ENCODE peak calls at places on chromosomes 13 and 19, in six cellular contexts. One of them, this sample, is unnamed.

GRCh38 chr19:42433503-42434260 is 6.5 kb upstream of the LIPE start:
- DNase-seq in neural progenitor cell: peak
- DNase-seq in astrocyte: no peak
- DNase-seq in mammary epithelial cell: peak
- DNase-seq in GM23248: peak
- DNase-seq in SK-N-MC: no peak
- DNase-seq in this sample: peak

GRCh38 chr13:54768214-54768613 is 1739.6 kb downstream of the OLFM4 start:
- DNase-seq in SK-N-MC: no peak
- DNase-seq in neural progenitor cell: no peak
- DNase-seq in mammary epithelial cell: no peak
- DNase-seq in astrocyte: no peak
- DNase-seq in GM23248: no peak
- DNase-seq in this sample: no peak

GRCh38 chr13:52371736-52372247 is 34.2 kb downstream of the THSD1 start:
- DNase-seq in astrocyte: peak
- DNase-seq in neural progenitor cell: peak
- DNase-seq in mammary epithelial cell: peak
- DNase-seq in GM23248: peak
- DNase-seq in SK-N-MC: no peak
- DNase-seq in this sample: no peak

GRCh38 chr19:18867751-18868150 is 28.2 kb downstream of the CERS1 start:
- DNase-seq in astrocyte: no peak
- DNase-seq in neural progenitor cell: no peak
- DNase-seq in SK-N-MC: no peak
- DNase-seq in GM23248: no peak
- DNase-seq in mammary epithelial cell: no peak
- DNase-seq in this sample: no peak

GRCh38 chr13:25752957-25753540 is 298.8 kb downstream of the SHISA2 start:
- DNase-seq in SK-N-MC: no peak
- DNase-seq in neural progenitor cell: no peak
- DNase-seq in astrocyte: peak
- DNase-seq in GM23248: peak
- DNase-seq in mammary epithelial cell: peak
- DNase-seq in this sample: no peak

GRCh38 chr19:47637550-47637949 is 28.6 kb downstream of the BICRA start:
- DNase-seq in GM23248: peak
- DNase-seq in SK-N-MC: peak
- DNase-seq in mammary epithelial cell: peak
- DNase-seq in neural progenitor cell: no peak
- DNase-seq in astrocyte: no peak
- DNase-seq in this sample: no peak

GRCh38 chr19:35783469-35784400 is 8.4 kb downstream of the ARHGAP33 start:
- DNase-seq in SK-N-MC: no peak
- DNase-seq in neural progenitor cell: no peak
- DNase-seq in astrocyte: no peak
- DNase-seq in mammary epithelial cell: no peak
- DNase-seq in GM23248: no peak
- DNase-seq in this sample: no peak

GRCh38 chr19:35501684-35502083 is 11.4 kb upstream of the KRTDAP start:
- DNase-seq in SK-N-MC: no peak
- DNase-seq in mammary epithelial cell: no peak
- DNase-seq in neural progenitor cell: no peak
- DNase-seq in GM23248: peak
- DNase-seq in astrocyte: no peak
- DNase-seq in this sample: no peak

GRCh38 chr13:110334841-110335490 is 27.9 kb downstream of the COL4A2 start:
- DNase-seq in mammary epithelial cell: no peak
- DNase-seq in SK-N-MC: no peak
- DNase-seq in astrocyte: peak
- DNase-seq in GM23248: no peak
- DNase-seq in neural progenitor cell: no peak
- DNase-seq in this sample: no peak

GRCh38 chr19:39970424-39970673 is 616 bp upstream of the PSMC4 start:
- DNase-seq in SK-N-MC: no peak
- DNase-seq in astrocyte: no peak
- DNase-seq in neural progenitor cell: no peak
- DNase-seq in mammary epithelial cell: no peak
- DNase-seq in GM23248: no peak
- DNase-seq in this sample: no peak

GRCh38 chr13:110662105-110662504 is 43.8 kb downstream of the CARS2 start:
- DNase-seq in SK-N-MC: no peak
- DNase-seq in GM23248: no peak
- DNase-seq in mammary epithelial cell: no peak
- DNase-seq in neural progenitor cell: no peak
- DNase-seq in astrocyte: no peak
- DNase-seq in this sample: no peak

GRCh38 chr19:44764975-44765948 is 12.4 kb upstream of the CBLC start:
- DNase-seq in neural progenitor cell: no peak
- DNase-seq in mammary epithelial cell: no peak
- DNase-seq in GM23248: peak
- DNase-seq in astrocyte: no peak
- DNase-seq in SK-N-MC: no peak
- DNase-seq in this sample: peak

GRCh38 chr13:60043262-60043661 is 120.5 kb downstream of the DIAPH3 start:
- DNase-seq in astrocyte: no peak
- DNase-seq in mammary epithelial cell: no peak
- DNase-seq in SK-N-MC: no peak
- DNase-seq in GM23248: no peak
- DNase-seq in neural progenitor cell: no peak
- DNase-seq in this sample: no peak

GRCh38 chr13:93559718-93560117 is 333.1 kb downstream of the GPC6 start:
- DNase-seq in neural progenitor cell: no peak
- DNase-seq in astrocyte: peak
- DNase-seq in mammary epithelial cell: peak
- DNase-seq in GM23248: peak
- DNase-seq in SK-N-MC: no peak
- DNase-seq in this sample: peak

GRCh38 chr13:114018461-114019055 is 44.7 kb upstream of the C13orf46 start:
- DNase-seq in SK-N-MC: no peak
- DNase-seq in neural progenitor cell: no peak
- DNase-seq in GM23248: no peak
- DNase-seq in mammary epithelial cell: no peak
- DNase-seq in astrocyte: no peak
- DNase-seq in this sample: no peak

GRCh38 chr19:3518231-3518630 is 12.1 kb downstream of the FZR1 start:
- DNase-seq in astrocyte: no peak
- DNase-seq in mammary epithelial cell: no peak
- DNase-seq in GM23248: no peak
- DNase-seq in SK-N-MC: no peak
- DNase-seq in neural progenitor cell: no peak
- DNase-seq in this sample: no peak

GRCh38 chr19:2371656-2372055 is 11.6 kb downstream of the TMPRSS9 start:
- DNase-seq in astrocyte: no peak
- DNase-seq in SK-N-MC: no peak
- DNase-seq in neural progenitor cell: no peak
- DNase-seq in GM23248: peak
- DNase-seq in mammary epithelial cell: peak
- DNase-seq in this sample: no peak

GRCh38 chr19:47749326-47749725 is 4.0 kb downstream of the NOP53 start:
- DNase-seq in neural progenitor cell: no peak
- DNase-seq in astrocyte: no peak
- DNase-seq in mammary epithelial cell: no peak
- DNase-seq in GM23248: no peak
- DNase-seq in SK-N-MC: no peak
- DNase-seq in this sample: no peak

GRCh38 chr13:21326155-21327030 is 132.7 kb downstream of the ZDHHC20 start:
- DNase-seq in GM23248: peak
- DNase-seq in neural progenitor cell: peak
- DNase-seq in SK-N-MC: peak
- DNase-seq in mammary epithelial cell: peak
- DNase-seq in astrocyte: peak
- DNase-seq in this sample: peak

GRCh38 chr13:80341098-80341701 is at the start of gene SPRY2:
- DNase-seq in astrocyte: peak
- DNase-seq in SK-N-MC: no peak
- DNase-seq in mammary epithelial cell: peak
- DNase-seq in GM23248: peak
- DNase-seq in neural progenitor cell: peak
- DNase-seq in this sample: peak

GRCh38 chr13:71144883-71145282 is 722.1 kb downstream of the DACH1 start:
- DNase-seq in SK-N-MC: no peak
- DNase-seq in GM23248: no peak
- DNase-seq in astrocyte: no peak
- DNase-seq in neural progenitor cell: no peak
- DNase-seq in mammary epithelial cell: no peak
- DNase-seq in this sample: no peak

GRCh38 chr19:49344516-49345423 is 9.6 kb downstream of the CD37 start:
- DNase-seq in SK-N-MC: no peak
- DNase-seq in GM23248: no peak
- DNase-seq in mammary epithelial cell: no peak
- DNase-seq in neural progenitor cell: peak
- DNase-seq in astrocyte: no peak
- DNase-seq in this sample: no peak

GRCh38 chr13:54934121-54934520 is 1905.5 kb downstream of the OLFM4 start:
- DNase-seq in neural progenitor cell: no peak
- DNase-seq in GM23248: no peak
- DNase-seq in mammary epithelial cell: no peak
- DNase-seq in SK-N-MC: no peak
- DNase-seq in astrocyte: no peak
- DNase-seq in this sample: no peak

GRCh38 chr13:40031031-40031430 is 375.6 kb downstream of the COG6 start:
- DNase-seq in SK-N-MC: no peak
- DNase-seq in mammary epithelial cell: peak
- DNase-seq in GM23248: peak
- DNase-seq in neural progenitor cell: no peak
- DNase-seq in astrocyte: peak
- DNase-seq in this sample: no peak

GRCh38 chr13:25067054-25067453 is 28.9 kb upstream of the PABPC3 start:
- DNase-seq in SK-N-MC: no peak
- DNase-seq in astrocyte: no peak
- DNase-seq in neural progenitor cell: peak
- DNase-seq in GM23248: no peak
- DNase-seq in mammary epithelial cell: no peak
- DNase-seq in this sample: no peak

DNA sequence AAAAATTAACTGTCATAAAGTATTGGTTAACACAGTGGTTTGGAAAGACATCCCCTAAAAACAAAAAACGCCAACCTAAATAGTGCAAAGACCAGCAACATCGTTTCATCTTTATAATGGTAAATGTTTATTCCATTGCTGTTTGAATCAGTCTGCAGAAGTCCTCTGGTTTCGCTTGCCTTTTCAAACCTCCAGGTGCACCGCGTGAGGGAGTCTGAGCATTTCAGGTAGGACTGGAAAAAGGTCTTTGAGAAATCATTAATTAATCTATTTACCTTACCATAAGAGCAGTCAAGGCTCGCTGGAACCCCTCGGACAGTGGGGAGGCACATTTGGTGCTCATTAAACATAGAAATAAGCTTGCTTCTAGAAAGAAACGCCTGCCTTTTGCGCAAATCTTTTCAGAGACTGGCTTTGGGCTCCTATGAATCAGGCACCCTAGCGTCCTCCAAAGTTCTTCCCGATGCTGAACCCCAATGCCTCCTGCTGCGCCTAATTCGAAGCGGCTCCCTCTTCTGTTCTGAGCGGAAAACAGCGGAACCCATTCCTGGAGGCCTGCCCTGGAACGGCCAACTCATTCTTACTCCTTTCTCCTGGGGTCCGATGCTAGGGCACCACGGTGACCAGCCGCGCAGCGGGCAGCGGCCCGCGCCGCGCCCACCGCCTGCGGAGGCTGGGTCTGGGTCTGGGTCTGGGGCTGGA is 942 bp upstream of the MTUS2 start:
- DNase-seq in astrocyte: peak
- DNase-seq in neural progenitor cell: peak
- DNase-seq in mammary epithelial cell: peak
- DNase-seq in GM23248: peak
- DNase-seq in SK-N-MC: no peak
- DNase-seq in this sample: no peak
- H3K4me3 ChIP-seq in astrocyte: peak
- H3K4me3 ChIP-seq in neural progenitor cell: peak
- H3K4me3 ChIP-seq in mammary epithelial cell: no peak
- H3K4me3 ChIP-seq in GM23248: peak
- H3K4me3 ChIP-seq in SK-N-MC: peak
- H3K4me3 ChIP-seq in this sample: no peak

GRCh38 chr19:17796838-17797168 is 1.9 kb downstream of the B3GNT3 start:
- DNase-seq in SK-N-MC: no peak
- DNase-seq in mammary epithelial cell: no peak
- DNase-seq in astrocyte: no peak
- DNase-seq in GM23248: no peak
- DNase-seq in neural progenitor cell: peak
- DNase-seq in this sample: no peak

GRCh38 chr19:17796013-17796837 is 1.3 kb downstream of the B3GNT3 start:
- DNase-seq in GM23248: no peak
- DNase-seq in SK-N-MC: no peak
- DNase-seq in mammary epithelial cell: peak
- DNase-seq in astrocyte: no peak
- DNase-seq in neural progenitor cell: peak
- DNase-seq in this sample: peak

GRCh38 chr19:17794412-17794730 is 567 bp upstream of the B3GNT3 start:
- DNase-seq in mammary epithelial cell: no peak
- DNase-seq in astrocyte: no peak
- DNase-seq in neural progenitor cell: peak
- DNase-seq in GM23248: no peak
- DNase-seq in SK-N-MC: no peak
- DNase-seq in this sample: no peak

GRCh38 chr19:17794731-17795494 is at the start of gene B3GNT3:
- DNase-seq in GM23248: peak
- DNase-seq in SK-N-MC: no peak
- DNase-seq in mammary epithelial cell: peak
- DNase-seq in neural progenitor cell: peak
- DNase-seq in astrocyte: no peak
- DNase-seq in this sample: peak

GRCh38 chr19:17795495-17795856 is 538 bp downstream of the B3GNT3 start:
- DNase-seq in mammary epithelial cell: no peak
- DNase-seq in GM23248: no peak
- DNase-seq in astrocyte: no peak
- DNase-seq in neural progenitor cell: no peak
- DNase-seq in SK-N-MC: no peak
- DNase-seq in this sample: peak
- TF ChIP-seq EZH2 in mammary epithelial cell: no peak
- TF ChIP-seq EZH2 in GM23248: no peak
- TF ChIP-seq EZH2 in astrocyte: no peak
- TF ChIP-seq EZH2 in neural progenitor cell: no peak
- TF ChIP-seq EZH2 in SK-N-MC: no peak
- TF ChIP-seq EZH2 in this sample: no peak

DNA sequence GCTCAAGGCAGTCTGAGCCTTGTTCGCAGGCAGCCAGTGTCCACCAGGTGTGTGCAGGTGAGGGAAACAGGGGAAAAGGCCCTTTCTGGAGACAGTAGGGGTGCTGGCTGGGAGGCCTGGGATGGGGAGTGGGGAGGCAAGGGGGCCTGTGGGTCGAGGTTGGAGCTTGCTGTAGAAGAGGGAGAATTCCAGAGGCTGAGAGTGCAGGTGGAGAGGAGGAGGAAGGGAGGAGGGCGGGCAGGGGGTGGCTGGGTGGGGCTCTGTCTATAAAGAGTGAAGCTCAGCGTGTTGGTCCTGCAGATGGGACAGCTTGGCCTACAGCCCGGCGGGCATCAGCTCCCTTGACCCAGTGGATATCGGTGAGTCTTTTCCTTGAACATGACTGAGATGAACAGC is at the start of gene CCL25:
- DNase-seq in GM23248: no peak
- DNase-seq in neural progenitor cell: no peak
- DNase-seq in astrocyte: no peak
- DNase-seq in SK-N-MC: no peak
- DNase-seq in mammary epithelial cell: no peak
- DNase-seq in this sample: no peak
- H3K4me3 ChIP-seq in GM23248: no peak
- H3K4me3 ChIP-seq in neural progenitor cell: no peak
- H3K4me3 ChIP-seq in astrocyte: no peak
- H3K4me3 ChIP-seq in SK-N-MC: no peak
- H3K4me3 ChIP-seq in mammary epithelial cell: no peak
- H3K4me3 ChIP-seq in this sample: no peak

GRCh38 chr13:98681017-98681416 is 71.5 kb downstream of the SLC15A1 start:
- DNase-seq in mammary epithelial cell: no peak
- DNase-seq in GM23248: no peak
- DNase-seq in SK-N-MC: no peak
- DNase-seq in astrocyte: no peak
- DNase-seq in neural progenitor cell: no peak
- DNase-seq in this sample: no peak
- TF ChIP-seq EZH2 in mammary epithelial cell: no peak
- TF ChIP-seq EZH2 in GM23248: no peak
- TF ChIP-seq EZH2 in SK-N-MC: no peak
- TF ChIP-seq EZH2 in astrocyte: no peak
- TF ChIP-seq EZH2 in neural progenitor cell: no peak
- TF ChIP-seq EZH2 in this sample: no peak